ENCODE peak calls at places on chromosomes 16 and 17, in seven cellular contexts. C is body of pancreas, F is Panc1, B is lower leg skin, O is heart right ventricle, P is foreskin fibroblast, V is HFF-Myc. Q is an unnamed sample.

GRCh38 chr17:67606896-67607604 is 110.7 kb upstream of the NOL11 start:
- DNase-seq in V (no peak), C (peak), P (no peak), B (no peak), F (no peak), O (no peak), Q (no peak)

GRCh38 chr17:66930933-66931332 is 33.6 kb upstream of the CACNG4 start:
- DNase-seq in F (no peak), O (no peak), C (no peak), P (no peak), V (no peak), B (no peak), Q (peak)

GRCh38 chr16:57988929-57989328 is 11.5 kb downstream of the ZNF319 start:
- DNase-seq in F (no peak), O (peak), B (no peak), P (no peak), C (no peak), V (no peak), Q (no peak)

GRCh38 chr17:60594747-60595146 is 5.2 kb upstream of the PPM1D start:
- DNase-seq in P (no peak), V (no peak), C (no peak), F (no peak), B (no peak), O (no peak), Q (no peak)

GRCh38 chr16:65489531-65490023 is 367.7 kb upstream of the CDH11 start:
- DNase-seq in F (no peak), C (no peak), P (no peak), O (no peak), V (no peak), B (no peak), Q (no peak)

GRCh38 chr17:47741793-47742145 is 8.7 kb downstream of the TBX21 start:
- DNase-seq in B (no peak), O (no peak), C (no peak), F (no peak), P (no peak), V (no peak), Q (no peak)

GRCh38 chr17:82243648-82244412 is 15.0 kb downstream of the SLC16A3 start:
- DNase-seq in V (no peak), B (no peak), F (no peak), O (no peak), P (no peak), C (no peak), Q (no peak)

GRCh38 chr16:54879681-54880080 is 51.0 kb upstream of the IRX5 start:
- DNase-seq in B (no peak), V (no peak), O (no peak), P (peak), F (no peak), C (no peak), Q (no peak)

GRCh38 chr16:53773150-53773846 is 69.3 kb downstream of the FTO start:
- DNase-seq in C (peak), B (peak), V (peak), P (peak), O (no peak), F (no peak), Q (peak)

GRCh38 chr16:8262299-8262698 is 328.0 kb downstream of the TMEM114 start:
- DNase-seq in B (no peak), O (no peak), V (no peak), F (no peak), P (no peak), C (no peak), Q (no peak)

GRCh38 chr16:73329363-73330306 is 281.7 kb upstream of the ZFHX3 start:
- DNase-seq in O (no peak), V (no peak), P (no peak), F (no peak), C (peak), B (no peak), Q (no peak)

GRCh38 chr16:70804153-70804728 is 3.3 kb upstream of the VAC14 start:
- DNase-seq in C (no peak), O (no peak), F (peak), B (no peak), V (no peak), P (peak), Q (no peak)

GRCh38 chr16:75486014-75486404 is 9.2 kb downstream of the CHST6 start:
- DNase-seq in F (no peak), P (no peak), C (peak), V (no peak), B (no peak), O (no peak), Q (no peak)

GRCh38 chr17:62713096-62713870 is 85.8 kb downstream of the MRC2 start:
- DNase-seq in O (no peak), F (no peak), B (no peak), V (no peak), P (no peak), C (no peak), Q (no peak)

GRCh38 chr17:63407741-63408330 is 38.3 kb downstream of the CYB561 start:
- DNase-seq in P (no peak), O (no peak), F (no peak), B (no peak), C (no peak), V (no peak), Q (no peak)

GRCh38 chr17:56798916-56799315 is 34.8 kb downstream of the C17orf67 start:
- DNase-seq in P (no peak), B (no peak), F (no peak), V (no peak), C (no peak), O (no peak), Q (no peak)

GRCh38 chr17:59365383-59365981 is 34.0 kb downstream of the YPEL2 start:
- DNase-seq in O (no peak), P (no peak), V (no peak), B (no peak), F (no peak), C (no peak), Q (peak)

GRCh38 chr17:47686276-47686635 is 7.7 kb upstream of the TBKBP1 start:
- DNase-seq in B (no peak), V (no peak), F (no peak), P (peak), O (no peak), C (no peak), Q (no peak)

GRCh38 chr17:59601130-59601529 is 18.6 kb upstream of the CLTC start:
- DNase-seq in V (no peak), P (no peak), B (no peak), F (no peak), O (no peak), C (no peak), Q (peak)

GRCh38 chr17:57735707-57736106 is 9.4 kb downstream of the CCDC182 start:
- DNase-seq in B (no peak), O (no peak), C (no peak), V (no peak), P (no peak), F (no peak), Q (peak)

GRCh38 chr16:84503751-84504395 is 586 bp downstream of the MEAK7 start:
- DNase-seq in B (no peak), F (no peak), C (no peak), O (no peak), V (no peak), P (peak), Q (no peak)

GRCh38 chr17:6761817-6762216 is 6.0 kb downstream of the XAF1 start:
- DNase-seq in B (no peak), P (no peak), F (no peak), V (no peak), C (no peak), O (no peak), Q (no peak)

GRCh38 chr17:75517277-75517865 is 1.0 kb downstream of the TSEN54 start:
- DNase-seq in C (peak), O (no peak), V (no peak), P (no peak), B (no peak), F (no peak), Q (peak)

GRCh38 chr17:50344712-50345380 is 1.1 kb upstream of the XYLT2 start:
- DNase-seq in P (no peak), O (no peak), F (no peak), V (no peak), C (no peak), B (no peak), Q (peak)

DNA sequence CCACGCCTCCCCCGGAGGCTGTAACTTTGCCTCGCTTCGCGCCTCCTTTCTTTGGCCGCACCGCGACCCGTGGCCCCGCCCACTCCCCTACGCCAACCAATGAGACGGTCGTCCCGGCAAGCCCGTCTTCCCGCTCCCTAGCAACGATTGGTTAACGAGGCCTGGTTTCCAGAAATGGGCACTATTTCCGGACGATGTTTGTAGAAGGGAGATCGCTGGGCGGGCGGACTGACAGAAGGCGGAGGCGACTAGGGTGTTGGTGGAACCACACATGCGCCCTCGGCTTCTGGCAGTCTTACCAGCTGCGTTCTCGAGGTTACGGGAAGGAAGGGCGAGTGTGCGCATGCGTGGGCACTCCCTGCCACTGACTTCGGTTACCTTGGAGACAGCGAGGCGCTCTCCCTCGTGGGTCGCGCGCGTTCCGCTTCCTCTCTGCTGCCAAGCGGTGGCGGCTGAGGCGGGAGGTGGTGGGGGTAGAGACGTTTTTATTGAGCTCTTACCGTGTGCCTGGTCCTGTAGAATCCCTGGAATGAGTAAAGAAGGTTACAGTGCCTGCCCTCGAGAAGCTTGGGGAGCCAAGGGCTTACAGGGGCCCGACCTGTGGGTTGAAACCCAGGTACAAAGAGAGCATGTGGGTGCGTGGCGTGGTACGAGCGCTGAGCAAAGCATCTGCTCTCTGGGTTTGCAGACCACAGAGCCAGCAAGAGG is 447 bp upstream of the MAP3K14 start:
- DNase-seq in B (peak), O (peak), F (peak), C (peak), P (peak), V (peak), Q (peak)
- TF ChIP-seq CTCF in B (no peak), O (no peak), F (no peak), C (no peak), P (no peak), V (no peak), Q (no peak)

GRCh38 chr16:11726008-11726407 is 16.6 kb downstream of the TXNDC11 start:
- DNase-seq in P (no peak), O (no peak), V (no peak), C (peak), F (no peak), B (no peak), Q (no peak)

GRCh38 chr16:11722468-11722808 is 20.2 kb downstream of the TXNDC11 start:
- DNase-seq in F (no peak), P (no peak), V (no peak), B (no peak), O (no peak), C (no peak), Q (no peak)

GRCh38 chr16:11729787-11730186 is 12.9 kb downstream of the TXNDC11 start:
- DNase-seq in C (no peak), V (no peak), O (no peak), P (no peak), B (no peak), F (no peak), Q (no peak)

GRCh38 chr16:11725457-11725856 is 17.2 kb downstream of the TXNDC11 start:
- DNase-seq in C (no peak), P (no peak), V (no peak), B (no peak), O (no peak), F (no peak), Q (no peak)

DNA sequence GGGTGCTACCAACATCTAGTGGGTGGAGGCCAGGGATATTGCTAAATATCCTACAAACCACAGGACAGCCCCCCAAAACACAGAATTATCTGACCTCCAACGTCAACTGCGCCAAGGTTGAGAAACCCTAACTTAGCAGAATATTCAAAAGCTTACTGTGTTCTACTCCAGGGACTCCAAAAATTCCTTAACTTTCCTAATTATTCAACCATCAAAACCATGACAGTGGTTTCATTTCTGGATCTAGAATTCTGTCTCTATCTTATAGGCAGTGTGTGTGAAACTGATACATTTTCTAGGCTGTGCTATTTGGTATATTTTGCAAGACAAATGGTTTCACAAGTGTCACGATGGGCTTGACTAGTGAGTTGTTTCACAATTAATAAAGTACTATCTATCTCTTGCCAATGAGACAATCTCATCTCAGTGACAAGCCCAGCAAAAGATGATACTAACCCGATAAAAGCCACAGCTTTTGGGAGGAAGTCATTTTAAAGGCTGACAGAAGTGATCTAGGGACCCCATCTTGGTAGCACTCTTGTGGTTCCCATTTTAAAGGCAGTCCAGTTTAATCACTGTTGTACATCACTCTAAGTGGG is 14.6 kb downstream of the TXNDC11 start:
- DNase-seq in F (no peak), V (no peak), C (no peak), O (no peak), B (no peak), P (no peak), Q (no peak)
- TF ChIP-seq CTCF in F (no peak), V (no peak), C (no peak), O (no peak), B (no peak), P (no peak), Q (no peak)

GRCh38 chr17:78387982-78388941 is 9.8 kb downstream of the PGS1 start:
- DNase-seq in P (peak), C (peak), B (no peak), F (no peak), V (no peak), O (peak), Q (no peak)

GRCh38 chr17:78392295-78392694 is 13.8 kb downstream of the PGS1 start:
- DNase-seq in V (no peak), F (no peak), C (no peak), O (no peak), P (no peak), B (no peak), Q (no peak)

GRCh38 chr17:78391051-78391431 is 12.6 kb downstream of the PGS1 start:
- DNase-seq in O (peak), F (no peak), V (no peak), C (no peak), P (no peak), B (no peak), Q (no peak)

GRCh38 chr17:78391843-78392242 is 13.4 kb downstream of the PGS1 start:
- DNase-seq in B (no peak), C (no peak), F (no peak), P (peak), O (no peak), V (no peak), Q (no peak)

GRCh38 chr17:78390241-78391050 is 12.0 kb downstream of the PGS1 start:
- DNase-seq in O (peak), B (no peak), P (peak), C (no peak), F (no peak), V (peak), Q (peak)
- TF ChIP-seq CTCF in O (no peak), B (no peak), P (no peak), C (no peak), F (no peak), V (no peak), Q (no peak)

GRCh38 chr17:33935822-33936221 is 319.3 kb upstream of the CCL2 start:
- DNase-seq in F (no peak), C (no peak), O (no peak), B (no peak), V (no peak), P (no peak), Q (no peak)

GRCh38 chr17:33939959-33940358 is 315.1 kb upstream of the CCL2 start:
- DNase-seq in P (no peak), C (peak), O (no peak), V (no peak), B (no peak), F (no peak), Q (no peak)

GRCh38 chr17:33936764-33937163 is 318.3 kb upstream of the CCL2 start:
- DNase-seq in P (no peak), O (no peak), F (no peak), V (no peak), B (no peak), C (no peak), Q (no peak)

GRCh38 chr17:33932996-33933395 is 322.1 kb upstream of the CCL2 start:
- DNase-seq in F (no peak), O (no peak), C (no peak), V (no peak), P (no peak), B (no peak), Q (no peak)

GRCh38 chr17:33934696-33935095 is 320.4 kb upstream of the CCL2 start:
- DNase-seq in C (no peak), V (no peak), F (no peak), O (no peak), P (no peak), B (no peak), Q (no peak)
- TF ChIP-seq CTCF in C (no peak), V (no peak), F (no peak), O (no peak), P (no peak), B (no peak), Q (no peak)

DNA sequence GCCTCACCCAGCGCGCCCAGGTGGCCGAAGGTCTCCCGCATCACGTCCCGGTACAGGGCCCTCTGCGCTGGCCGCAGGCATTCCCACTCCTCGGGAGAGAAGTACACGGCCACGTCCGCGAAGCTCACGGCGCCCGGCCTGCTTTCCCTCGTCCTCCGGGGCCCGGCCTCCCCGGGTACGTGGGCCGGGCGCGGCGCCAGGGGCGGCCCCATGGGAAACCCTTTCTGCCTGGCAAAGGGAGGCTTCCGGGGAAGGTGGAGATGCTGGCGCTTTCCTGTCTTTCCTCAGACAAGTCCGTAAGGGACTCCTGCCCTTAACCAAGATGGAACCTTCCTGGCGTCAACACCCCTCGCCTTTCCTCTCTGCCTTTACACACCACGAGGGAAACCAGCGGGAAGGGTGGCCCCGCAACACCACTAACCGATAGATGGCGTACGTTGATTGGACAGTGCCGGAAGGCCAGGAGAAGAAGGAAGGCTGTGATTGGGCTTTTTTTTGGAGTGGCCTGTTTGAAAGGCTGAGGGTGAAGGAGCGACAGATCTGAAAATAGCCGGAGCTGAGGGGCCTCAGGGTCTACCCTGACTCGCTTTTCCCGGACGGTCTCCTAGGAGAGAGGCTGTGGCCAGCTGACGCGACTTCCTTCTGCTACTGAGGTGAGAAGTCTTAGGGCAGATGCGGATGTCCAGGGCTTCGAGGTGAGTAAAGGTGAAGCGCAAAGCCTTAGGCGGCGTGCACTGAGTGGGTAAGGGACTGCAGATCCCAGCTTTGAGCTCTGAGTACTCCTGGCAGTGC is at the start of gene ZNF785:
- DNase-seq in P (peak), O (peak), B (peak), V (peak), F (peak), C (peak), Q (peak)
- TF ChIP-seq CTCF in P (no peak), O (peak), B (no peak), V (no peak), F (no peak), C (peak), Q (no peak)

GRCh38 chr16:512802-513201 is 14.7 kb upstream of the CAPN15 start:
- DNase-seq in C (no peak), O (no peak), P (no peak), V (no peak), B (no peak), F (no peak), Q (no peak)
- TF ChIP-seq CTCF in C (no peak), O (no peak), P (no peak), V (no peak), B (no peak), F (no peak), Q (no peak)

GRCh38 chr16:11972128-11972527 is 4.4 kb upstream of the SNX29 start:
- DNase-seq in C (peak), O (no peak), V (no peak), P (no peak), F (no peak), B (no peak), Q (no peak)
- TF ChIP-seq CTCF in C (no peak), O (no peak), V (peak), P (peak), F (no peak), B (no peak), Q (no peak)

GRCh38 chr16:49608801-49609200 is 235.2 kb downstream of the C16orf78 start:
- DNase-seq in P (peak), V (no peak), C (no peak), B (no peak), O (no peak), F (no peak), Q (no peak)
- TF ChIP-seq CTCF in P (peak), V (peak), C (no peak), B (no peak), O (peak), F (no peak), Q (no peak)

GRCh38 chr17:46078675-46079074 is 79.6 kb downstream of the STH start:
- DNase-seq in C (no peak), B (no peak), V (no peak), O (no peak), F (no peak), P (no peak), Q (no peak)

GRCh38 chr17:46081018-46081320 is 81.9 kb downstream of the STH start:
- DNase-seq in B (no peak), O (no peak), F (no peak), P (no peak), V (no peak), C (no peak), Q (no peak)

GRCh38 chr17:46085522-46085921 is 86.5 kb downstream of the STH start:
- DNase-seq in P (no peak), F (no peak), V (no peak), B (no peak), O (no peak), C (no peak), Q (no peak)

GRCh38 chr17:46080118-46081017 is 81.3 kb downstream of the STH start:
- DNase-seq in V (no peak), F (no peak), C (no peak), B (no peak), O (no peak), P (no peak), Q (no peak)

DNA sequence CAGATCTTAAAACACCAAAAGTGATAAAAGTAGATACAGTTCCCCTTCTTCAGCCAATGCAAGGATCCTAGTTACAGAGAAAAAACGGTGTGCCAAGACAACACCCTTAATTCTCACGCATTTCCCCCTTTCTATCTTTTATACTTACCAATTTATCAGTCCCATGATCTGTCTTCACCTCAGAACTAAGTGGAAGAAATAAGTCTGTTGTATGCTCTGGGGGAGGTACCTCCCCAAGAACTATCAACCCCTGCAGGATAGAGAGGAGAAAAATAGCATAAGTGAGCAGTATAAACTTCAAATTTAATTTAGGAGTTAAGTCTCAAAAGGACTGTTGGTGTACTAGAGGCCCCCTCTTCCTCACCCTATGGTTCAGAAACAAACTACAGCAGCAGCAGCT is 83.2 kb downstream of the STH start:
- DNase-seq in P (no peak), F (no peak), V (no peak), C (no peak), B (no peak), O (no peak), Q (no peak)
- TF ChIP-seq CTCF in P (no peak), F (no peak), V (no peak), C (no peak), B (no peak), O (no peak), Q (no peak)

Q was measured in activated CD8-positive, alpha-beta T cell treated with anti-CD3 and anti-CD28 coated beads for 36 hours.